ENCODE peak calls at places on chromosomes 4 and X, in nine cellular contexts. U is activated T-helper 1 cell treated with anti-CD3 and anti-CD28 coated beads, Interleukin-2, amount 50 U/mL, for 16 hours; K is T47D; R is NCI-H2171; Z is mesothelial cell of epicardium; L is GDM1; M is omental fat pad; G is NCI-H1092; N is NB4. I is an unnamed sample.

GRCh38 chr4:141635726-141636076 is 682 bp upstream of the IL15 start:
- DNase-seq in M (no peak), R (no peak), K (no peak), L (no peak), G (no peak), N (no peak), Z (no peak), U (no peak), I (no peak)

GRCh38 chrX:108699368-108699767 is 37.0 kb downstream of the IRS4 start:
- DNase-seq in K (peak; percentile 58), Z (no peak), G (no peak), N (peak; percentile 31), M (no peak), L (no peak), U (no peak), R (no peak), I (peak; percentile 13)

GRCh38 chrX:34467437-34467836 is 189.6 kb downstream of the TMEM47 start:
- DNase-seq in U (no peak), Z (no peak), R (no peak), M (no peak), K (peak; percentile 61), L (no peak), N (peak; percentile 2), G (no peak), I (no peak)

GRCh38 chr4:185640809-185641675 is 105.7 kb upstream of the PDLIM3 start:
- DNase-seq in Z (no peak), G (peak; percentile 62), L (peak; percentile 2), M (no peak), R (peak; percentile 35), N (peak; percentile 57), K (peak; percentile 75), U (no peak), I (peak; percentile 79)

GRCh38 chrX:14032383-14032782 is 2.7 kb upstream of the GEMIN8 start:
- DNase-seq in L (no peak), Z (no peak), R (peak; percentile 48), N (peak; percentile 70), G (peak; percentile 20), K (peak; percentile 59), U (peak; percentile 4), M (peak; percentile 63), I (peak; percentile 43)

GRCh38 chr4:75340561-75340960 is 173.6 kb downstream of the RCHY1 start:
- DNase-seq in N (no peak), R (peak; percentile 2), M (no peak), L (no peak), K (no peak), G (no peak), U (no peak), Z (no peak), I (no peak)

GRCh38 chr4:11549525-11549924 is 120.8 kb upstream of the HS3ST1 start:
- DNase-seq in M (no peak), G (no peak), N (no peak), U (no peak), R (no peak), L (no peak), K (no peak), Z (no peak), I (no peak)

GRCh38 chrX:106726485-106727437 is at the start of gene RNF128:
- DNase-seq in L (no peak), M (no peak), R (peak; percentile 0), G (peak; percentile 14), U (no peak), Z (no peak), K (peak; percentile 77), N (no peak), I (peak; percentile 55)

GRCh38 chrX:71107762-71108360 is 1.3 kb upstream of the CXorf65 start:
- DNase-seq in L (peak; percentile 82), Z (no peak), U (no peak), K (no peak), N (peak; percentile 90), R (no peak), M (no peak), G (no peak), I (no peak)

GRCh38 chr4:114208747-114209146 is 229.3 kb upstream of the ARSJ start:
- DNase-seq in K (peak; percentile 28), L (no peak), Z (no peak), M (no peak), N (no peak), R (no peak), G (no peak), U (no peak), I (no peak)

GRCh38 chr4:150722908-150723362 is 141.0 kb downstream of the MAB21L2 start:
- DNase-seq in G (no peak), Z (no peak), M (peak; percentile 23), U (no peak), K (peak; percentile 21), N (no peak), R (peak; percentile 33), L (no peak), I (peak; percentile 20)

GRCh38 chr4:25687763-25688162 is 32.1 kb downstream of the SLC34A2 start:
- DNase-seq in Z (no peak), L (no peak), K (no peak), M (no peak), R (no peak), N (no peak), G (no peak), U (no peak), I (no peak)

GRCh38 chrX:39811391-39811790 is 286.4 kb downstream of the BCOR start:
- DNase-seq in L (no peak), U (no peak), M (no peak), Z (no peak), R (no peak), N (no peak), K (peak; percentile 25), G (no peak), I (peak; percentile 74)

GRCh38 chrX:30885136-30885535 is 3.9 kb downstream of the TAB3 start:
- DNase-seq in N (no peak), U (no peak), K (no peak), L (no peak), M (no peak), G (no peak), Z (no peak), R (no peak), I (no peak)

GRCh38 chr4:177562163-177562562 is 119.9 kb upstream of the AGA start:
- DNase-seq in N (no peak), M (no peak), R (no peak), U (no peak), Z (no peak), G (no peak), L (no peak), K (no peak), I (no peak)

GRCh38 chrX:134745636-134746378 is 87.5 kb upstream of the PLAC1 start:
- DNase-seq in L (no peak), Z (no peak), K (peak; percentile 2), G (no peak), M (no peak), R (no peak), U (no peak), N (peak; percentile 60), I (peak; percentile 38)

GRCh38 chr4:189322426-189322825 is 618.2 kb upstream of the FRG1 start:
- DNase-seq in G (no peak), M (no peak), U (no peak), R (no peak), Z (no peak), L (no peak), N (no peak), K (no peak), I (no peak)

GRCh38 chr4:98170035-98170434 is 26.8 kb upstream of the STPG2 start:
- DNase-seq in M (no peak), G (no peak), Z (no peak), L (no peak), U (no peak), R (no peak), N (no peak), K (no peak), I (no peak)

GRCh38 chr4:154517591-154517990 is 26.0 kb upstream of the DCHS2 start:
- DNase-seq in R (no peak), Z (no peak), M (no peak), U (no peak), K (no peak), N (no peak), L (no peak), G (no peak), I (no peak)

GRCh38 chrX:7147431-7147977 is at the start of gene STS:
- DNase-seq in G (peak; percentile 25), M (peak; percentile 23), L (peak; percentile 67), R (peak; percentile 16), N (peak; percentile 58), K (peak; percentile 37), U (peak; percentile 4), Z (no peak), I (peak; percentile 27)

GRCh38 chr4:27096142-27096824 is 235.6 kb downstream of the STIM2 start:
- DNase-seq in N (peak; percentile 15), G (no peak), M (no peak), L (no peak), K (no peak), U (no peak), R (no peak), Z (no peak), I (no peak)

GRCh38 chrX:21723097-21723496 is 34.8 kb downstream of the SMPX start:
- DNase-seq in L (no peak), K (peak; percentile 56), G (no peak), R (no peak), N (peak; percentile 7), M (no peak), Z (no peak), U (no peak), I (no peak)

GRCh38 chr4:83905952-83906351 is 370.0 kb downstream of the GPAT3 start:
- DNase-seq in M (no peak), G (no peak), N (peak; percentile 40), Z (no peak), L (no peak), U (no peak), K (peak; percentile 53), R (peak; percentile 4), I (no peak)

GRCh38 chr4:84451546-84451945 is 47.5 kb downstream of the NKX6-1 start:
- DNase-seq in G (no peak), N (peak; percentile 1), R (no peak), L (no peak), M (no peak), U (no peak), K (peak; percentile 26), Z (no peak), I (no peak)

GRCh38 chr4:84622959-84623358 is 40.0 kb downstream of the CDS1 start:
- DNase-seq in U (no peak), G (no peak), K (no peak), R (no peak), Z (no peak), N (no peak), L (no peak), M (no peak), I (no peak)

GRCh38 chr4:26441110-26441509 is 49.2 kb downstream of the CCKAR start:
- DNase-seq in U (no peak), R (no peak), K (no peak), Z (no peak), G (no peak), L (no peak), M (no peak), N (no peak), I (no peak)

GRCh38 chr4:87017580-87018061 is 82.8 kb downstream of the AFF1 start:
- DNase-seq in G (no peak), R (no peak), M (no peak), U (no peak), K (no peak), L (no peak), N (no peak), Z (no peak), I (no peak)

GRCh38 chr4:105158837-105159236 is 12.2 kb downstream of the TET2 start:
- DNase-seq in M (no peak), N (no peak), K (no peak), R (no peak), U (no peak), L (no peak), Z (no peak), G (no peak), I (no peak)

GRCh38 chrX:101462892-101463291 is 22.4 kb upstream of the ARMCX4 start:
- DNase-seq in Z (no peak), G (peak; percentile 48), R (no peak), M (no peak), K (peak; percentile 62), U (no peak), L (no peak), N (peak; percentile 3), I (no peak)

GRCh38 chrX:120308959-120309872 is 2.0 kb downstream of the TMEM255A start:
- DNase-seq in R (peak; percentile 50), N (peak; percentile 68), M (peak; percentile 29), Z (no peak), G (peak; percentile 88), L (peak; percentile 23), U (peak; percentile 41), K (no peak), I (peak; percentile 35)

GRCh38 chrX:133610056-133610455 is 194.8 kb upstream of the GPC4 start:
- DNase-seq in K (peak; percentile 16), U (no peak), R (no peak), N (no peak), L (no peak), G (no peak), M (no peak), Z (no peak), I (no peak)

I was measured in Ammon's horn.